ENCODE peak calls at places on chromosomes 5 and 9, in seven cellular contexts. Y is CD8-positive, alpha-beta T cell; B is body of pancreas; L is lower lobe of right lung; J is A673; F is colonic mucosa; M is hepatocyte. P is an unnamed sample.
A peak's percentile ranks its signal among the peaks of the same experiment; 100 is the strongest.

GRCh38 chr9:22425551-22425950 is 21.1 kb upstream of the DMRTA1 start:
- DNase-seq in L (no peak), Y (no peak), M (no peak), J (no peak), F (no peak), B (no peak), P (no peak)

GRCh38 chr5:113093561-113093960 is 117.0 kb downstream of the DCP2 start:
- DNase-seq in L (no peak), F (no peak), J (no peak), B (no peak), Y (no peak), M (no peak), P (no peak)

GRCh38 chr9:21836437-21837161 is 34.2 kb downstream of the MTAP start:
- DNase-seq in M (peak; percentile 20), J (peak; percentile 30), F (no peak), Y (no peak), B (no peak), L (no peak), P (no peak)

GRCh38 chr9:91771864-91772263 is 178.2 kb downstream of the ROR2 start:
- DNase-seq in Y (no peak), M (no peak), L (no peak), F (no peak), B (no peak), J (no peak), P (no peak)

GRCh38 chr5:71865202-71865601 is 146.1 kb downstream of the CARTPT start:
- DNase-seq in M (peak; percentile 49), Y (no peak), B (no peak), J (no peak), F (no peak), L (no peak), P (no peak)

GRCh38 chr9:91837982-91838731 is 111.9 kb downstream of the ROR2 start:
- DNase-seq in L (peak; percentile 82), M (peak; percentile 77), B (peak; percentile 60), F (peak; percentile 76), J (peak; percentile 45), Y (no peak), P (no peak)

GRCh38 chr9:15307523-15307841 is 466 bp upstream of the TTC39B start:
- DNase-seq in B (no peak), L (no peak), M (no peak), Y (no peak), F (no peak), J (no peak), P (no peak)

GRCh38 chr5:1009359-1010180 is 968 bp downstream of the NKD2 start:
- DNase-seq in M (no peak), F (no peak), J (no peak), B (no peak), Y (no peak), L (peak; percentile 30), P (no peak)

GRCh38 chr9:28956111-28956880 is 1383.0 kb upstream of the C9orf72 start:
- DNase-seq in F (no peak), B (no peak), L (no peak), Y (no peak), J (peak; percentile 85), M (no peak), P (no peak)

GRCh38 chr5:5826911-5827310 is 404.4 kb downstream of the ICE1 start:
- DNase-seq in Y (no peak), L (no peak), F (no peak), J (no peak), B (peak; percentile 10), M (no peak), P (no peak)

GRCh38 chr9:37948417-37948980 is 44.6 kb upstream of the SLC25A51 start:
- DNase-seq in B (no peak), L (peak; percentile 41), J (no peak), F (no peak), M (no peak), Y (no peak), P (no peak)

GRCh38 chr9:133127340-133127981 is 6.4 kb upstream of the RALGDS start:
- DNase-seq in Y (peak; percentile 43), B (peak; percentile 90), M (no peak), J (no peak), L (peak; percentile 86), F (no peak), P (peak; percentile 64)

GRCh38 chr5:72451771-72452505 is 55.3 kb downstream of the ZNF366 start:
- DNase-seq in J (peak; percentile 88), L (no peak), B (peak; percentile 64), F (peak; percentile 25), Y (no peak), M (peak; percentile 53), P (no peak)

GRCh38 chr9:116196806-116197205 is 43.2 kb downstream of the PAPPA start:
- DNase-seq in L (no peak), Y (no peak), M (no peak), F (no peak), J (no peak), B (no peak), P (no peak)
- H3K4me3 ChIP-seq in L (no peak overlapping the region), Y (no peak overlapping the region), M (no peak overlapping the region), F (no peak overlapping the region), J (no peak overlapping the region), B (no peak overlapping the region), P (no peak overlapping the region)

GRCh38 chr5:52842111-52842510 is 54.4 kb downstream of the ITGA1 start:
- DNase-seq in Y (no peak), F (no peak), M (no peak), L (no peak), B (no peak), J (no peak), P (no peak)
- H3K27ac ChIP-seq in Y (no peak overlapping the region), F (no peak overlapping the region), M (no peak overlapping the region), L (no peak overlapping the region), B (no peak overlapping the region), J (peak overlapping the region; percentile 69), P (no peak overlapping the region)

GRCh38 chr9:130050472-130050871 is 3.2 kb upstream of the GPR107 start:
- DNase-seq in F (no peak), Y (no peak), L (no peak), M (no peak), B (no peak), J (no peak), P (no peak)

GRCh38 chr9:130053109-130053503 is 600 bp upstream of the GPR107 start:
- DNase-seq in J (no peak), L (no peak), B (no peak), Y (no peak), F (no peak), M (no peak), P (no peak)

GRCh38 chr9:130053504-130054427 is at the start of gene GPR107:
- DNase-seq in L (peak; percentile 89), M (peak; percentile 90), J (peak; percentile 82), Y (peak; percentile 46), B (peak; percentile 75), F (peak; percentile 83), P (peak; percentile 71)

GRCh38 chr9:130049431-130050210 is 4.1 kb upstream of the GPR107 start:
- DNase-seq in J (no peak), L (no peak), M (no peak), F (no peak), B (no peak), Y (no peak), P (no peak)

GRCh38 chr9:130051855-130052254 is 1.9 kb upstream of the GPR107 start:
- DNase-seq in J (no peak), Y (no peak), F (no peak), L (no peak), B (no peak), M (peak; percentile 27), P (no peak)
- H3K4me3 ChIP-seq in J (no peak overlapping the region), Y (no peak overlapping the region), F (no peak overlapping the region), L (no peak overlapping the region), B (no peak overlapping the region), M (no peak overlapping the region), P (peak overlapping the region; percentile 34)

GRCh38 chr9:26945591-26945990 is 1.5 kb downstream of the PLAA start:
- DNase-seq in L (no peak), B (no peak), M (no peak), F (no peak), Y (no peak), J (no peak), P (no peak)
- H3K27ac ChIP-seq in L (peak overlapping the region; percentile 98), B (no peak overlapping the region), M (peak overlapping the region; percentile 98), F (no peak overlapping the region), Y (no peak overlapping the region), J (peak overlapping the region; percentile 98), P (no peak overlapping the region)

GRCh38 chr5:77775773-77776605 is at the start of gene TBCA:
- DNase-seq in B (peak; percentile 86), M (peak; percentile 96), F (peak; percentile 90), Y (peak; percentile 84), L (peak; percentile 92), J (peak; percentile 94), P (peak; percentile 88)

GRCh38 chr5:77772729-77773128 is 3.4 kb downstream of the TBCA start:
- DNase-seq in Y (no peak), L (no peak), M (no peak), F (no peak), B (no peak), J (no peak), P (no peak)

GRCh38 chr5:77774981-77775772 is 962 bp downstream of the TBCA start:
- DNase-seq in B (no peak), F (no peak), Y (no peak), M (no peak), J (no peak), L (no peak), P (peak; percentile 41)

GRCh38 chr5:77771452-77771851 is 4.7 kb downstream of the TBCA start:
- DNase-seq in B (no peak), L (no peak), F (no peak), M (no peak), Y (no peak), J (no peak), P (no peak)

DNA sequence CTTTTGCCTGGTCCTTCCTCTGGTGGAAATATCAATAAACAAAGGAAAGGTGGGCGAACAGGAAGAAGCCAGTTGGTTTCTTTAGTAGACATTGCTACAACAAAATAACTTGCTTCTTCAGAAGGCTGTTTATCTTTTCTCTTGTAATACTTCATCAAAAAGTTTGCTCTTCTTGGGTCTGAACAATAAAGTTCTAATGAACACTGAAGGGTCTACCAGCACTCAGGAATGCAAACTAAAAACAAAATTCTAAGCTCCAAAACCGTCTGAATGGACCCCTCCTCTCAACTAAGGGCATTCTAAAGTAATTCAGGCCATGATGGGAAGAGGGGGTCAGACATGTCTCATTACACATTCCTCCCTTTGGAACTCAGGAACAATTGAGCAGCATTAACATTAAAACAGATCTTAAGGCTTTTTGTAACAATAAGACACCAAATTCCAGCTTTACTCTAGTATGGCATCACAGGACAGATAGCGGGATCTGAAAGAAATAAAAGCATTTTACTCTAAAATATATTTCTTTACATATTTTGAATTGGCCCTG is 2.3 kb downstream of the TBCA start:
- DNase-seq in L (no peak), Y (no peak), B (no peak), F (no peak), M (no peak), J (no peak), P (no peak)
- H3K4me3 ChIP-seq in L (no peak overlapping the region), Y (no peak overlapping the region), B (no peak overlapping the region), F (no peak overlapping the region), M (peak overlapping the region; percentile 67), J (peak overlapping the region; percentile 87), P (peak overlapping the region; percentile 83)